ENCODE peak calls at places on chromosomes 11 and 22, in six cellular contexts. K is gastrocnemius medialis, V is AG04450, M is RWPE1, U is heart right ventricle, Z is GM23338. E is an unnamed sample.

GRCh38 chr22:35630387-35630793 is 13.3 kb upstream of the MB start:
- DNase-seq in V (peak), Z (peak), K (no peak), M (peak), U (no peak), E (no peak)

GRCh38 chr11:44575962-44576361 is 10.5 kb downstream of the CD82 start:
- DNase-seq in K (no peak), V (no peak), Z (no peak), U (no peak), M (no peak), E (no peak)

GRCh38 chr11:116833491-116833815 is 3.7 kb downstream of the APOC3 start:
- DNase-seq in U (no peak), K (no peak), M (no peak), Z (no peak), V (no peak), E (no peak)

GRCh38 chr22:47119181-47119580 is 356.7 kb downstream of the TBC1D22A start:
- DNase-seq in M (no peak), V (no peak), K (no peak), Z (no peak), U (no peak), E (no peak)

GRCh38 chr11:12731841-12732336 is 57.7 kb downstream of the TEAD1 start:
- DNase-seq in U (no peak), V (no peak), Z (no peak), K (no peak), M (no peak), E (no peak)

GRCh38 chr11:22875869-22876473 is 15.7 kb upstream of the CCDC179 start:
- DNase-seq in Z (peak), K (peak), U (no peak), V (peak), M (peak), E (no peak)

GRCh38 chr11:113449743-113450142 is 25.5 kb downstream of the DRD2 start:
- DNase-seq in M (no peak), K (no peak), U (no peak), V (no peak), Z (no peak), E (no peak)

GRCh38 chr11:35629914-35630313 is 11.7 kb downstream of the FJX1 start:
- DNase-seq in K (no peak), V (peak), U (no peak), M (peak), Z (no peak), E (no peak)

GRCh38 chr11:21511835-21512440 is 680.9 kb upstream of the ANO5 start:
- DNase-seq in K (no peak), V (no peak), Z (peak), M (peak), U (peak), E (no peak)

GRCh38 chr11:107017433-107018227 is 646 bp downstream of the GUCY1A2 start:
- DNase-seq in M (peak), K (no peak), Z (peak), V (no peak), U (peak), E (no peak)

GRCh38 chr11:112612283-112612849 is 348.9 kb upstream of the NCAM1 start:
- DNase-seq in U (no peak), K (no peak), Z (peak), V (no peak), M (no peak), E (no peak)

GRCh38 chr11:100805509-100806199 is 118.6 kb downstream of the ARHGAP42 start:
- DNase-seq in Z (no peak), U (no peak), V (no peak), K (no peak), M (no peak), E (no peak)

GRCh38 chr11:126080206-126080941 is 17.7 kb upstream of the CDON start:
- DNase-seq in U (no peak), Z (no peak), M (no peak), K (no peak), V (no peak), E (no peak)

GRCh38 chr11:35138949-35139881 is at the start of gene CD44:
- DNase-seq in U (peak), K (peak), M (peak), V (peak), Z (peak), E (peak)

GRCh38 chr22:31496735-31497146 is 405 bp downstream of the SFI1 start:
- DNase-seq in U (peak), M (no peak), Z (no peak), V (no peak), K (no peak), E (no peak)

GRCh38 chr11:15636520-15637065 is 521.9 kb downstream of the INSC start:
- DNase-seq in U (no peak), V (no peak), K (no peak), M (no peak), Z (no peak), E (no peak)

GRCh38 chr11:104219081-104219480 is 55.1 kb upstream of the PDGFD start:
- DNase-seq in Z (no peak), M (no peak), K (peak), U (no peak), V (no peak), E (peak)

GRCh38 chr11:117735350-117735977 is 61.6 kb downstream of the DSCAML1 start:
- DNase-seq in M (no peak), U (no peak), V (no peak), K (no peak), Z (no peak), E (no peak)

GRCh38 chr11:31397239-31397834 is 27.7 kb downstream of the DNAJC24 start:
- DNase-seq in M (peak), U (no peak), K (no peak), V (no peak), Z (peak), E (no peak)

GRCh38 chr22:41237707-41238569 is 2.8 kb downstream of the CHADL start:
- DNase-seq in V (no peak), Z (peak), U (peak), K (peak), M (peak), E (peak)

DNA sequence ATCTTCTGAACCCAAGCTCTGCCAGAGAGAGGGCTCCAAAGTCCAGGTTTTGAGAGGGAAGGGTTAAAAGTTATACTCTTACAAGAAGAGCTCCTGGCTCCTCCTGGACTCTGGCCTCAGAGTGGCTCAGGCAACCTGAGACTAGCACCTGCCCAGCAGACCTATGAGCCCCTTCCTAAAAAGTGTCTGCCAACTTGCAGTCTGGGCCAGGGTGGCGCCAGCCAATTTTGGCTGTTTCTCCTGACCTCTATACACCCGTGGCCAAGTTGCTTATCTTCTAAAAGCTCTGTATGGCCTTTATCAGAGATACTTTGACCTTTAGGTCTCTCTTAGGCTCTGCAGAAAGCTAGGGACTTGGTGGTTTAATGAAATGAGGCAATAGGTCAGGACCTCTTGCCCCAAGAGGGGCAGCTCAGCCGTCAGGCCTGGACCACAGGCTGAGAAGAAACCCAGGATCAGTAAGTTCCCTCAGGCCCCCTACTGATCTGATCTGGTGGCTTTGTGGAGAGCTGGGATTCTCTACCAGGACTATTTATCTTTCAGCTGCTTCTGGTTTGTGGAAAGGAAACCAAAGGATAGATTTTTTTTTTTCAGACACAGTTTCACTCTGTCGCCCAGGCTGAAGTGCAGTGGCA is 10.3 kb upstream of the UCP3 start:
- DNase-seq in K (no peak), V (no peak), Z (no peak), U (peak), M (no peak), E (no peak)
- H3K27ac ChIP-seq in K (peak), V (no peak), Z (no peak), U (peak), M (no peak), E (peak)

DNA sequence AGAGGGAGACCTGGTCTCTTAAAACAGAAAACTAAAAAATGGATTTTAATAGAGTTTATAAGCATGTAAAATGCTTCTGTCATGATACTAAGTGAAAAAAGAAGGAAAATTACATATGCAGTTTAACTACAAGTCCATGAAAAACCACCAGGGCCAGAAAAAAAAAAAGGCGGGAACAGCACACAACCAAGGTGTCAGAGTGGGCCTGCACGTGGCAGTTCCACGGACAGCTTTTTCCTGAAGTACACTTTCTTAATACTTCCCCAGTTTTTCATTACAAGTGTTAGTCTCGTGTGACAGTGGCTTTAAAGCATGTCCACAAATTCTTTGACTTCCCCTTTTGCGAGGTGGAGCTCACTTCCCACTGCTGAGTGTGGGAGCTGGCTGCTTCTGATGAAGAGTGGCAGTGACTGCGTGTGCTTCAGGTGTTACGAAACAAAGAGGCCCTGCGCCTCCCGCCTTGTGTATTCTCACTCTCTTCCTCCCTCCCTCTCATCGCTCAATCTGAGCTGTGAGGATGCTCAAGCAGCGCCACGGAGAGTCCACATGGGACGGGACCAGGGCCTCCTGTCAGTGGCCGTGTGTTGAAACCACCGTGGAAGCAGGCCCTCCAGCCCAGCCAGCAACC is 16.4 kb downstream of the PPM1F start:
- DNase-seq in Z (no peak), K (no peak), U (no peak), M (no peak), V (no peak), E (peak)
- H3K27ac ChIP-seq in Z (no peak), K (peak), U (peak), M (peak), V (peak), E (peak)

DNA sequence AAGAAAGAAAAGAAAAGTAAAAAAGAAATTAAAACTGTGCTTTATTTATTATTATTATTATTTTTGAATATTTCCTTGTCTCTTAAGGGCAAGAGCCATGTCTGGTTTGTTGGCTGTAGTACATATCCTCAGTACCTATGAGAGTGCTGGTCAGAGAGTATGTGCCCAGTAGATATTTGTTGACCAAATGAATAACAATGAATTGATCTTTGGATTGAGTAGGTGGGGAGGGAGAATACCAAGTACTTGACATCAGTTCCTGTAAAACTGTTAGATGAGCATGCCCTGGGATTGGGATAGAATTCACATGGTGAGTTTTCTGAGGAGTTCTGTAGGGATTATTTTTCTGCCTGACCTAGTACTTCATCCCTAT is 11.4 kb downstream of the STIM1 start:
- DNase-seq in U (no peak), Z (no peak), K (no peak), M (no peak), V (no peak), E (no peak)
- H3K27ac ChIP-seq in U (peak), Z (no peak), K (peak), M (no peak), V (no peak), E (peak)

DNA sequence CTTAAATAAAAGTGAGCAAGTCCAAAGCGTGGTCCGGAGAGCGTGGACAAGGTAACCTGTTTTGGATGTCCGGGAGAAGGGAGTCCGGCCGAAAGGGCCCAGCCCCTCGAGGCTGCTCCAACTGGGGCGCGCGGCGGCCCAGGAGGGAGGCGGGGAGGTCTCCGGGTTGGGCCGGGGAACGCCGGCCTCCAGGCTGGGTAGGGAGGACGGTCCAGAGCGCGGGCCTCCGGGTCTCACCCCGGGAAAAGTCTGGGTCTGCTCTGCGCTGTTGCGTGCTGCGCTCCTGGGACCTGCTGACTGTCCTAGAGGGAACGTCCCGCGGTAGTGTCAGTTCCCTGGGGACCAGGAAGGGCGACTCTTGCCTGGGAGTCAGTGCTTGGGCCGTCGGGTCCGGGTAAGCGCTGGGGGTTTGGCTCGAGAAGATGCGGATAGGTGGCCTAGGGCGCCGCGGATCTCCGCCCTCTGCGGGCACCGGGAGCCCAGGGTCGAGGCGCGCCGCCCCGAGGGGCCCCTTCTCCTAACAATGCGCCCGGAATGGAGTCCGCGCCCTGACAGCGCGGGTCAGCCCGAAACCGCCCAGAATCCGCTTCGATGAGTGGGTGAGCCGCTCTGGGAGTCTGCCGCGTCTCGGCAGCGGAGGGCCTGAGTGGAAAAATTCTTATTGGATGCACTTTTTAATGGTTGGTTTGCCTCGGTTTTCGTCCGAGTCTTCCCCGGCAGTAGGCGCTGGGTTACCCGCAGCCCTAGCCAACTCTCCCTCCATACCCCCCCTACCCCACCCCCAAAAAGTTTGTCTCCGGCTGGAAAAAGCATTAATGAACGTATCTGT is 908 bp upstream of the FLI1 start:
- DNase-seq in M (peak), U (peak), K (no peak), Z (peak), V (no peak), E (no peak)
- H3K27ac ChIP-seq in M (peak), U (peak), K (peak), Z (no peak), V (peak), E (peak)

GRCh38 chr11:67056640-67057409 is at the start of gene RHOD:
- DNase-seq in V (no peak), U (peak), K (no peak), Z (peak), M (peak), E (no peak)

GRCh38 chr11:67055812-67056211 is 835 bp upstream of the RHOD start:
- DNase-seq in K (no peak), V (no peak), U (no peak), M (peak), Z (no peak), E (no peak)

GRCh38 chr11:67056267-67056639 is 394 bp upstream of the RHOD start:
- DNase-seq in M (no peak), Z (no peak), K (no peak), U (no peak), V (no peak), E (no peak)

GRCh38 chr11:67058506-67058905 is 1.9 kb downstream of the RHOD start:
- DNase-seq in K (no peak), U (no peak), Z (no peak), V (no peak), M (no peak), E (no peak)

GRCh38 chr11:67057410-67057757 is 737 bp downstream of the RHOD start:
- DNase-seq in M (peak), U (peak), Z (no peak), V (no peak), K (no peak), E (no peak)
- H3K27ac ChIP-seq in M (peak), U (peak), Z (no peak), V (no peak), K (peak), E (peak)

GRCh38 chr22:43817402-43817801 is 5.3 kb upstream of the EFCAB6 start:
- DNase-seq in M (no peak), Z (no peak), U (no peak), K (no peak), V (no peak), E (no peak)

GRCh38 chr22:43820671-43821305 is 8.7 kb upstream of the EFCAB6 start:
- DNase-seq in Z (no peak), U (no peak), M (no peak), K (no peak), V (no peak), E (no peak)

GRCh38 chr22:43818981-43819690 is 7.0 kb upstream of the EFCAB6 start:
- DNase-seq in Z (no peak), M (no peak), U (no peak), V (no peak), K (no peak), E (no peak)

GRCh38 chr22:43821606-43822425 is 9.7 kb upstream of the EFCAB6 start:
- DNase-seq in M (no peak), U (no peak), V (no peak), Z (no peak), K (no peak), E (peak)

GRCh38 chr22:43819691-43820670 is 7.9 kb upstream of the EFCAB6 start:
- DNase-seq in K (no peak), Z (no peak), V (no peak), U (no peak), M (no peak), E (no peak)
- H3K27ac ChIP-seq in K (no peak), Z (no peak), V (no peak), U (no peak), M (no peak), E (no peak)

GRCh38 chr11:19453893-19454292 is 213.1 kb upstream of the E2F8 start:
- DNase-seq in M (peak), U (no peak), K (no peak), Z (no peak), V (no peak), E (peak)
- H3K27ac ChIP-seq in M (no peak), U (no peak), K (no peak), Z (no peak), V (no peak), E (no peak)

DNA sequence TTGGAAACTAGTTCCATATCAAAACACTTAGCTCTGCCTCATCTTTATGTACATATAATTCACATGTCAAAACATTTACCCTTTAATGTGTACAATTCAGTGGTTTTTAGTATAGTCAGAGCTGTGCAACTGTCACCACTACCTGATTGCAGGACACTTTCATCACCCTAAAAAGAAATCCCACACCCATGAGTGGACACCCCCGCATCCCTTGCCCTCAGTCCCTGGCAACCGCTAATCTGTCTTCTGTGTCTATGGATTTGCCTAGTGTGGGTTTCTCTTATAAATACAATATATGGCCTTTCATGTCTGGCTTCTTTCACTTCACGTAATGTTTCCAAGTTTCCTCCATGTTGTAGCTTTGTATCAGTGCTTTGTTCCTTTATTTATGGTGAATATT is 8.6 kb upstream of the EMID1 start:
- DNase-seq in Z (no peak), V (no peak), U (no peak), K (no peak), M (no peak), E (no peak)
- H3K27ac ChIP-seq in Z (no peak), V (no peak), U (no peak), K (no peak), M (no peak), E (no peak)

GRCh38 chr11:65316311-65316978 is 1.8 kb downstream of the CDC42EP2 start:
- DNase-seq in M (peak), Z (peak), U (peak), K (peak), V (peak), E (peak)
- H3K27ac ChIP-seq in M (peak), Z (peak), U (peak), K (peak), V (peak), E (peak)